ENCODE peak calls at places on chromosomes 1 and 21, in nine cellular contexts. One of them, this sample, is unnamed.

GRCh38 chr1:54275349-54275748 is 75.4 kb downstream of the MRPL37 start:
- DNase-seq in astrocyte of the spinal cord: peak
- DNase-seq in psoas muscle: peak
- DNase-seq in AG04450: no peak
- DNase-seq in epithelial cell of esophagus: peak
- DNase-seq in fibroblast of pulmonary artery: peak
- DNase-seq in hepatocyte: no peak
- DNase-seq in brain microvascular endothelial cell: no peak
- DNase-seq in colonic mucosa: no peak
- DNase-seq in this sample: no peak

GRCh38 chr1:66135165-66135564 is 342.5 kb downstream of the PDE4B start:
- DNase-seq in astrocyte of the spinal cord: no peak
- DNase-seq in psoas muscle: no peak
- DNase-seq in AG04450: no peak
- DNase-seq in epithelial cell of esophagus: no peak
- DNase-seq in fibroblast of pulmonary artery: no peak
- DNase-seq in hepatocyte: no peak
- DNase-seq in brain microvascular endothelial cell: no peak
- DNase-seq in colonic mucosa: no peak
- DNase-seq in this sample: no peak

GRCh38 chr1:27476222-27476621 is 13.7 kb downstream of the WASF2 start:
- DNase-seq in astrocyte of the spinal cord: no peak
- DNase-seq in psoas muscle: no peak
- DNase-seq in AG04450: no peak
- DNase-seq in epithelial cell of esophagus: no peak
- DNase-seq in fibroblast of pulmonary artery: no peak
- DNase-seq in hepatocyte: no peak
- DNase-seq in brain microvascular endothelial cell: no peak
- DNase-seq in colonic mucosa: no peak
- DNase-seq in this sample: no peak

GRCh38 chr1:206012086-206012859 is 9.1 kb upstream of the RAB7B start:
- DNase-seq in astrocyte of the spinal cord: no peak
- DNase-seq in psoas muscle: peak
- DNase-seq in AG04450: no peak
- DNase-seq in epithelial cell of esophagus: no peak
- DNase-seq in fibroblast of pulmonary artery: no peak
- DNase-seq in hepatocyte: peak
- DNase-seq in brain microvascular endothelial cell: no peak
- DNase-seq in colonic mucosa: peak
- DNase-seq in this sample: no peak

GRCh38 chr1:204826970-204827369 is 43.7 kb upstream of the NFASC start:
- DNase-seq in astrocyte of the spinal cord: no peak
- DNase-seq in psoas muscle: no peak
- DNase-seq in AG04450: no peak
- DNase-seq in epithelial cell of esophagus: peak
- DNase-seq in fibroblast of pulmonary artery: no peak
- DNase-seq in hepatocyte: peak
- DNase-seq in brain microvascular endothelial cell: no peak
- DNase-seq in colonic mucosa: peak
- DNase-seq in this sample: no peak

GRCh38 chr1:54547601-54548388 is at the start of gene ACOT11:
- DNase-seq in astrocyte of the spinal cord: peak
- DNase-seq in psoas muscle: peak
- DNase-seq in AG04450: no peak
- DNase-seq in epithelial cell of esophagus: no peak
- DNase-seq in fibroblast of pulmonary artery: peak
- DNase-seq in hepatocyte: peak
- DNase-seq in brain microvascular endothelial cell: no peak
- DNase-seq in colonic mucosa: peak
- DNase-seq in this sample: no peak

GRCh38 chr1:63487336-63488065 is 35.5 kb downstream of the ITGB3BP start:
- DNase-seq in astrocyte of the spinal cord: peak
- DNase-seq in psoas muscle: no peak
- DNase-seq in AG04450: peak
- DNase-seq in epithelial cell of esophagus: peak
- DNase-seq in fibroblast of pulmonary artery: peak
- DNase-seq in hepatocyte: peak
- DNase-seq in brain microvascular endothelial cell: peak
- DNase-seq in colonic mucosa: no peak
- DNase-seq in this sample: peak

GRCh38 chr1:196690582-196690981 is 38.7 kb downstream of the CFH start:
- DNase-seq in astrocyte of the spinal cord: no peak
- DNase-seq in psoas muscle: no peak
- DNase-seq in AG04450: no peak
- DNase-seq in epithelial cell of esophagus: no peak
- DNase-seq in fibroblast of pulmonary artery: no peak
- DNase-seq in hepatocyte: no peak
- DNase-seq in brain microvascular endothelial cell: no peak
- DNase-seq in colonic mucosa: no peak
- DNase-seq in this sample: no peak

GRCh38 chr21:45872902-45873301 is 108.7 kb upstream of the COL6A1 start:
- DNase-seq in astrocyte of the spinal cord: no peak
- DNase-seq in psoas muscle: no peak
- DNase-seq in AG04450: no peak
- DNase-seq in epithelial cell of esophagus: no peak
- DNase-seq in fibroblast of pulmonary artery: no peak
- DNase-seq in hepatocyte: no peak
- DNase-seq in brain microvascular endothelial cell: no peak
- DNase-seq in colonic mucosa: no peak
- DNase-seq in this sample: no peak

GRCh38 chr1:29062157-29062942 is 61.4 kb downstream of the TMEM200B start:
- DNase-seq in astrocyte of the spinal cord: no peak
- DNase-seq in psoas muscle: no peak
- DNase-seq in AG04450: no peak
- DNase-seq in epithelial cell of esophagus: no peak
- DNase-seq in fibroblast of pulmonary artery: no peak
- DNase-seq in hepatocyte: no peak
- DNase-seq in brain microvascular endothelial cell: no peak
- DNase-seq in colonic mucosa: no peak
- DNase-seq in this sample: no peak

GRCh38 chr1:203324103-203325003 is 19.0 kb downstream of the BTG2 start:
- DNase-seq in astrocyte of the spinal cord: no peak
- DNase-seq in psoas muscle: no peak
- DNase-seq in AG04450: no peak
- DNase-seq in epithelial cell of esophagus: no peak
- DNase-seq in fibroblast of pulmonary artery: no peak
- DNase-seq in hepatocyte: no peak
- DNase-seq in brain microvascular endothelial cell: no peak
- DNase-seq in colonic mucosa: peak
- DNase-seq in this sample: no peak

GRCh38 chr1:111436726-111437125 is 9.2 kb upstream of the OVGP1 start:
- DNase-seq in astrocyte of the spinal cord: no peak
- DNase-seq in psoas muscle: no peak
- DNase-seq in AG04450: peak
- DNase-seq in epithelial cell of esophagus: peak
- DNase-seq in fibroblast of pulmonary artery: no peak
- DNase-seq in hepatocyte: no peak
- DNase-seq in brain microvascular endothelial cell: no peak
- DNase-seq in colonic mucosa: no peak
- DNase-seq in this sample: no peak

GRCh38 chr1:206513312-206514111 is 6.2 kb downstream of the RASSF5 start:
- DNase-seq in astrocyte of the spinal cord: peak
- DNase-seq in psoas muscle: peak
- DNase-seq in AG04450: peak
- DNase-seq in epithelial cell of esophagus: peak
- DNase-seq in fibroblast of pulmonary artery: peak
- DNase-seq in hepatocyte: peak
- DNase-seq in brain microvascular endothelial cell: peak
- DNase-seq in colonic mucosa: peak
- DNase-seq in this sample: peak

GRCh38 chr1:167973832-167974231 is 37.0 kb upstream of the MPC2 start:
- DNase-seq in astrocyte of the spinal cord: no peak
- DNase-seq in psoas muscle: no peak
- DNase-seq in AG04450: no peak
- DNase-seq in epithelial cell of esophagus: no peak
- DNase-seq in fibroblast of pulmonary artery: peak
- DNase-seq in hepatocyte: no peak
- DNase-seq in brain microvascular endothelial cell: no peak
- DNase-seq in colonic mucosa: no peak
- DNase-seq in this sample: no peak

GRCh38 chr1:76491737-76492136 is 375.5 kb upstream of the ST6GALNAC5 start:
- DNase-seq in astrocyte of the spinal cord: no peak
- DNase-seq in psoas muscle: no peak
- DNase-seq in AG04450: no peak
- DNase-seq in epithelial cell of esophagus: no peak
- DNase-seq in fibroblast of pulmonary artery: no peak
- DNase-seq in hepatocyte: no peak
- DNase-seq in brain microvascular endothelial cell: no peak
- DNase-seq in colonic mucosa: no peak
- DNase-seq in this sample: no peak

GRCh38 chr1:179743679-179744400 is 749 bp downstream of the FAM163A start:
- DNase-seq in astrocyte of the spinal cord: no peak
- DNase-seq in psoas muscle: no peak
- DNase-seq in AG04450: no peak
- DNase-seq in epithelial cell of esophagus: no peak
- DNase-seq in fibroblast of pulmonary artery: no peak
- DNase-seq in hepatocyte: peak
- DNase-seq in brain microvascular endothelial cell: no peak
- DNase-seq in colonic mucosa: no peak
- DNase-seq in this sample: no peak

GRCh38 chr1:179744401-179745130 is 1.5 kb downstream of the FAM163A start:
- DNase-seq in astrocyte of the spinal cord: no peak
- DNase-seq in psoas muscle: no peak
- DNase-seq in AG04450: no peak
- DNase-seq in epithelial cell of esophagus: no peak
- DNase-seq in fibroblast of pulmonary artery: no peak
- DNase-seq in hepatocyte: no peak
- DNase-seq in brain microvascular endothelial cell: no peak
- DNase-seq in colonic mucosa: no peak
- DNase-seq in this sample: no peak

GRCh38 chr1:179745131-179745611 is 2.1 kb downstream of the FAM163A start:
- DNase-seq in astrocyte of the spinal cord: no peak
- DNase-seq in psoas muscle: no peak
- DNase-seq in AG04450: no peak
- DNase-seq in epithelial cell of esophagus: no peak
- DNase-seq in fibroblast of pulmonary artery: no peak
- DNase-seq in hepatocyte: peak
- DNase-seq in brain microvascular endothelial cell: no peak
- DNase-seq in colonic mucosa: no peak
- DNase-seq in this sample: no peak

GRCh38 chr1:179742291-179742690 is 800 bp upstream of the FAM163A start:
- DNase-seq in astrocyte of the spinal cord: no peak
- DNase-seq in psoas muscle: no peak
- DNase-seq in AG04450: no peak
- DNase-seq in epithelial cell of esophagus: no peak
- DNase-seq in fibroblast of pulmonary artery: no peak
- DNase-seq in hepatocyte: no peak
- DNase-seq in brain microvascular endothelial cell: no peak
- DNase-seq in colonic mucosa: no peak
- DNase-seq in this sample: no peak

GRCh38 chr1:179742717-179743678 is at the start of gene FAM163A:
- DNase-seq in astrocyte of the spinal cord: no peak
- DNase-seq in psoas muscle: no peak
- DNase-seq in AG04450: no peak
- DNase-seq in epithelial cell of esophagus: no peak
- DNase-seq in fibroblast of pulmonary artery: no peak
- DNase-seq in hepatocyte: peak
- DNase-seq in brain microvascular endothelial cell: no peak
- DNase-seq in colonic mucosa: no peak
- DNase-seq in this sample: no peak
- H3K4me3 ChIP-seq in astrocyte of the spinal cord: no peak
- H3K4me3 ChIP-seq in psoas muscle: peak
- H3K4me3 ChIP-seq in AG04450: no peak
- H3K4me3 ChIP-seq in epithelial cell of esophagus: no peak
- H3K4me3 ChIP-seq in fibroblast of pulmonary artery: peak
- H3K4me3 ChIP-seq in hepatocyte: peak
- H3K4me3 ChIP-seq in brain microvascular endothelial cell: peak
- H3K4me3 ChIP-seq in colonic mucosa: peak
- H3K4me3 ChIP-seq in this sample: peak

GRCh38 chr21:42574234-42575027 is 60.8 kb downstream of the SLC37A1 start:
- DNase-seq in astrocyte of the spinal cord: no peak
- DNase-seq in psoas muscle: no peak
- DNase-seq in AG04450: no peak
- DNase-seq in epithelial cell of esophagus: no peak
- DNase-seq in fibroblast of pulmonary artery: peak
- DNase-seq in hepatocyte: no peak
- DNase-seq in brain microvascular endothelial cell: peak
- DNase-seq in colonic mucosa: no peak
- DNase-seq in this sample: no peak
- TF ChIP-seq CTCF in astrocyte of the spinal cord: peak
- TF ChIP-seq CTCF in psoas muscle: no peak
- TF ChIP-seq CTCF in AG04450: peak
- TF ChIP-seq CTCF in epithelial cell of esophagus: peak
- TF ChIP-seq CTCF in fibroblast of pulmonary artery: peak
- TF ChIP-seq CTCF in hepatocyte: peak
- TF ChIP-seq CTCF in brain microvascular endothelial cell: peak
- TF ChIP-seq CTCF in colonic mucosa: no peak
- TF ChIP-seq CTCF in this sample: no peak

GRCh38 chr21:26068776-26069175 is 101.8 kb downstream of the APP start:
- DNase-seq in astrocyte of the spinal cord: no peak
- DNase-seq in psoas muscle: no peak
- DNase-seq in AG04450: no peak
- DNase-seq in epithelial cell of esophagus: no peak
- DNase-seq in fibroblast of pulmonary artery: no peak
- DNase-seq in hepatocyte: no peak
- DNase-seq in brain microvascular endothelial cell: no peak
- DNase-seq in colonic mucosa: no peak
- DNase-seq in this sample: no peak

GRCh38 chr21:26070121-26070520 is 100.4 kb downstream of the APP start:
- DNase-seq in astrocyte of the spinal cord: no peak
- DNase-seq in psoas muscle: no peak
- DNase-seq in AG04450: no peak
- DNase-seq in epithelial cell of esophagus: no peak
- DNase-seq in fibroblast of pulmonary artery: no peak
- DNase-seq in hepatocyte: no peak
- DNase-seq in brain microvascular endothelial cell: no peak
- DNase-seq in colonic mucosa: no peak
- DNase-seq in this sample: no peak

GRCh38 chr21:26072891-26073615 is 97.5 kb downstream of the APP start:
- DNase-seq in astrocyte of the spinal cord: peak
- DNase-seq in psoas muscle: no peak
- DNase-seq in AG04450: peak
- DNase-seq in epithelial cell of esophagus: peak
- DNase-seq in fibroblast of pulmonary artery: peak
- DNase-seq in hepatocyte: no peak
- DNase-seq in brain microvascular endothelial cell: peak
- DNase-seq in colonic mucosa: no peak
- DNase-seq in this sample: peak

GRCh38 chr21:26067836-26068401 is 102.7 kb downstream of the APP start:
- DNase-seq in astrocyte of the spinal cord: no peak
- DNase-seq in psoas muscle: no peak
- DNase-seq in AG04450: no peak
- DNase-seq in epithelial cell of esophagus: no peak
- DNase-seq in fibroblast of pulmonary artery: peak
- DNase-seq in hepatocyte: no peak
- DNase-seq in brain microvascular endothelial cell: no peak
- DNase-seq in colonic mucosa: no peak
- DNase-seq in this sample: no peak

GRCh38 chr21:26070822-26071425 is 99.6 kb downstream of the APP start:
- DNase-seq in astrocyte of the spinal cord: peak
- DNase-seq in psoas muscle: peak
- DNase-seq in AG04450: no peak
- DNase-seq in epithelial cell of esophagus: peak
- DNase-seq in fibroblast of pulmonary artery: peak
- DNase-seq in hepatocyte: peak
- DNase-seq in brain microvascular endothelial cell: peak
- DNase-seq in colonic mucosa: peak
- DNase-seq in this sample: peak
- H3K4me3 ChIP-seq in astrocyte of the spinal cord: peak
- H3K4me3 ChIP-seq in psoas muscle: peak
- H3K4me3 ChIP-seq in AG04450: no peak
- H3K4me3 ChIP-seq in epithelial cell of esophagus: no peak
- H3K4me3 ChIP-seq in fibroblast of pulmonary artery: no peak
- H3K4me3 ChIP-seq in hepatocyte: no peak
- H3K4me3 ChIP-seq in brain microvascular endothelial cell: no peak
- H3K4me3 ChIP-seq in colonic mucosa: no peak
- H3K4me3 ChIP-seq in this sample: peak

GRCh38 chr1:85602536-85602935 is 22.0 kb downstream of the CCN1 start:
- DNase-seq in astrocyte of the spinal cord: no peak
- DNase-seq in psoas muscle: no peak
- DNase-seq in AG04450: no peak
- DNase-seq in epithelial cell of esophagus: no peak
- DNase-seq in fibroblast of pulmonary artery: no peak
- DNase-seq in hepatocyte: no peak
- DNase-seq in brain microvascular endothelial cell: no peak
- DNase-seq in colonic mucosa: no peak
- DNase-seq in this sample: no peak
- TF ChIP-seq CTCF in astrocyte of the spinal cord: no peak
- TF ChIP-seq CTCF in psoas muscle: no peak
- TF ChIP-seq CTCF in AG04450: no peak
- TF ChIP-seq CTCF in epithelial cell of esophagus: no peak
- TF ChIP-seq CTCF in fibroblast of pulmonary artery: no peak
- TF ChIP-seq CTCF in hepatocyte: no peak
- TF ChIP-seq CTCF in brain microvascular endothelial cell: no peak
- TF ChIP-seq CTCF in colonic mucosa: no peak
- TF ChIP-seq CTCF in this sample: no peak

This sample was measured in astrocyte of the cerebellum.